ENCODE peak calls at places on chromosomes 11 and 22, in five cellular contexts. L, N, S, O and K are unnamed samples.

GRCh38 chr11:121650520-121651266 is 197.9 kb upstream of the SORL1-AS1 start:
- DNase-seq in L (no peak), N (no peak), S (no peak), O (peak; percentile 47), K (peak; percentile 39)

GRCh38 chr11:113105584-113105983 is 144.4 kb downstream of the NCAM1 start:
- DNase-seq in L (no peak), N (no peak), S (no peak), O (no peak), K (no peak)

GRCh38 chr11:45477588-45477987 is 187.8 kb downstream of the CHST1 start:
- DNase-seq in L (no peak), N (no peak), S (no peak), O (no peak), K (no peak)

GRCh38 chr11:102813484-102813883 is 15.5 kb upstream of the MMP1 start:
- DNase-seq in L (no peak), N (no peak), S (no peak), O (no peak), K (no peak)

GRCh38 chr11:26593686-26594085 is 21.6 kb upstream of the MUC15 start:
- DNase-seq in L (no peak), N (no peak), S (no peak), O (no peak), K (no peak)

GRCh38 chr11:22459053-22459452 is 120.9 kb downstream of the SLC17A6 start:
- DNase-seq in L (no peak), N (no peak), S (peak; percentile 2), O (no peak), K (no peak)

GRCh38 chr11:124482362-124483147 is 37.1 kb upstream of the OR8B8 start:
- DNase-seq in L (no peak), N (no peak), S (peak; percentile 18), O (no peak), K (no peak)

GRCh38 chr22:49934891-49935557 is 16.6 kb downstream of the CRELD2 start:
- DNase-seq in L (peak; percentile 55), N (peak; percentile 95), S (peak; percentile 52), O (peak; percentile 82), K (peak; percentile 88)

GRCh38 chr11:2267306-2267861 is 3.0 kb downstream of the ASCL2 start:
- DNase-seq in L (no peak), N (peak; percentile 47), S (no peak), O (no peak), K (no peak)

GRCh38 chr11:62439785-62440602 is 21.2 kb downstream of the SCGB1A1 start:
- DNase-seq in L (no peak), N (peak; percentile 59), S (peak; percentile 48), O (no peak), K (no peak)

GRCh38 chr11:96096360-96096759 is 172.5 kb upstream of the MTMR2 start:
- DNase-seq in L (no peak), N (no peak), S (no peak), O (no peak), K (no peak)

GRCh38 chr11:99791354-99791753 is 770.6 kb downstream of the CNTN5 start:
- DNase-seq in L (no peak), N (no peak), S (no peak), O (no peak), K (no peak)

GRCh38 chr22:46719921-46720320 is 18.1 kb downstream of the CERK start:
- DNase-seq in L (no peak), N (no peak), S (no peak), O (no peak), K (no peak)

GRCh38 chr11:114159320-114159719 is 99.8 kb downstream of the ZBTB16 start:
- DNase-seq in L (no peak), N (peak; percentile 72), S (no peak), O (no peak), K (no peak)

GRCh38 chr11:637593-638507 is 781 bp downstream of the DRD4 start:
- DNase-seq in L (no peak), N (peak; percentile 51), S (no peak), O (no peak), K (no peak)

GRCh38 chr22:49052023-49052538 is 775.6 kb downstream of the BRD1 start:
- DNase-seq in L (no peak), N (no peak), S (no peak), O (no peak), K (peak; percentile 60)

GRCh38 chr11:132734217-132734616 is 798.1 kb downstream of the OPCML start:
- DNase-seq in L (no peak), N (no peak), S (peak; percentile 30), O (no peak), K (no peak)

GRCh38 chr11:103671143-103671651 is 365.2 kb upstream of the DDI1 start:
- DNase-seq in L (no peak), N (no peak), S (no peak), O (no peak), K (no peak)

GRCh38 chr11:15589070-15589626 is 474.4 kb downstream of the INSC start:
- DNase-seq in L (no peak), N (no peak), S (no peak), O (no peak), K (no peak)

GRCh38 chr11:46554205-46555162 is 39.3 kb downstream of the AMBRA1 start:
- DNase-seq in L (peak; percentile 84), N (no peak), S (peak; percentile 84), O (no peak), K (no peak)

GRCh38 chr11:58498464-58498863 is 9.4 kb downstream of the OR5B21 start:
- DNase-seq in L (no peak), N (no peak), S (no peak), O (no peak), K (no peak)

GRCh38 chr11:15053201-15053685 is 20.1 kb upstream of the CALCB start:
- DNase-seq in L (peak; percentile 5), N (no peak), S (no peak), O (no peak), K (no peak)

GRCh38 chr11:88164806-88165205 is 10.4 kb downstream of the RAB38 start:
- DNase-seq in L (no peak), N (no peak), S (no peak), O (no peak), K (no peak)
- TF ChIP-seq CTCF in L (no peak), N (no peak), S (no peak), O (no peak), K (peak; percentile 10)

DNA sequence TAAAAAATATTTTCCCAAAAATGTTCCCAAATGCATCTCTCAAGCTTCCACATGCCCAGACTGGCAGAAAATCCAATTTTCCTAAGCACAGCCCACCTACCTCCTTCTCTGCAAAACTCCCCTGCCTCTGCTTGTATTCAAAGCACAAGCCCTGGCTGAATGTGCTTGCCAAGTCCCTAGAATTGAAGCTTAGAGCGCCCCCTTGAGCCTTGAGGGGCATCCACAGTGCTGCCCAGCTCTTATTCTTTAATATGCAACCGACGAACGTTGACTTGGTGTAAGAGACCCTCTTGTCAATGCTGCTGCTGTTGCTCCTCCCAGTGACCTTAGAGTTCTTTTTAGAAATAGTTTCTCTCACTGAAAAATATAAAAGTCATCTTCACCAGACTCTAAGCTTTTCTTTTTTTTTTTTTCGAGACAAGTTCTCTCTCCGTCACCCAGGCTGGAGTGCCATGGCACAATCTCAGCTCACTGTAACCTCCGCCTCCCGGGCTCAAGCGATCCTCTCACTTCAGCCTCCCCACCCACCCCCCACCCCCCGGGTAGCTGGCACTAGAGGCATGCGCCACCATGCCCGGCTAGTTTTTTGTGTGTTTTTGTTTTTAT is 63.5 kb upstream of the CAPRIN1 start:
- DNase-seq in L (peak; percentile 88), N (peak; percentile 71), S (peak; percentile 47), O (no peak), K (peak; percentile 74)
- TF ChIP-seq CTCF in L (peak; percentile 67), N (peak; percentile 77), S (peak; percentile 85), O (peak; percentile 84), K (peak; percentile 89)

DNA sequence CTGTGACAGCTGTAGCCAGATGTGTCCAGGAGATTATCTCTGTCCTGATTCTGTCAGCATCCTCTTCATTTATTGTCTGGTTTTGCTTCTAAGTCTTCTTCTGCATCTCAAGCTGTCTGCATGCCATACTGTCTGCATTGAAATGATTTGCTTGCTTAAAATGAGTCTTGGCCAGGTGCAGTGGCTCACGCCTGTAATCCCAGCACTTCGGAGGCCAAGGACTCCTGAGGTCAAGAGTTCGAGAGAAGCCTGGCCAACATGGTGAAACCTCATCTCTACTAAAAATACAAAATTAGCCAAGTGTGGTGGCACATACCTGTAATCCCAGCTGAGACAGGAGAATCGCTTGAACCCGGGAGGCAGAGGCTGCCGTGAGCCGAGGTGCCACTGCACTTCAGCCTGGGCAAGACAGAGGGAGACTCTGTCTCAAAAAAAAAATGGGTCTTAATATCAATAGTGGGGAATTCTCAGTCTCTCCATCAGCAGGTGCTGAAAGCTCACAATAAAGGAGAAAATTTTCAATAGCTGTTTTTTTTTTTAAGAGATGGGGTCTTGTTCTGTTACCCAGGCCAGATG is 39.2 kb upstream of the AMPD3 start:
- DNase-seq in L (no peak), N (no peak), S (no peak), O (no peak), K (no peak)
- TF ChIP-seq CTCF in L (no peak), N (peak; percentile 41), S (no peak), O (peak; percentile 37), K (peak; percentile 21)

DNA sequence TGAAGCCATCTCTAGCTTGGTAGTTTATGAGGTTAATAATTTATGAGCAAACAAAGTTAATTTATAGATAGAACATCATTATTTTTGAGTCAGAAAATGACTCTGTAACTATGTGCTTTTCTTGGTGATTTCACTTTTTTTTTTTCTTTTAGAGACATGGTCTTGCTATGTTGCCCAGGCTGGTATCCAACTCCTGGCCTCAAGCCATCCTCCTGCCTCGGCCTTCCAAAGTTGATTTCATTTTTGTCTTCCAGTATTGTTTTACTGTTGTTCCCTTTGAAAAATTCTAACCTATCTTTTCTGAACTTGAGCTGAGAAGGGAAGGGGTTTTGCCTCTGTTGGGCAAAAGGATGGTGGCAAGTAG is 706 bp upstream of the CXCR5 start:
- DNase-seq in L (no peak), N (peak; percentile 3), S (no peak), O (no peak), K (no peak)
- TF ChIP-seq CTCF in L (no peak), N (no peak), S (no peak), O (no peak), K (no peak)